ENCODE peak calls at places on chromosomes 7 and 10, in eight cellular contexts. T is GM23338; Q is CD8-positive, alpha-beta T cell; J is IMR-90; E is spleen; W is breast epithelium; M is RWPE2; P is BJ. X is an unnamed sample.
A peak's percentile ranks its signal among the peaks of the same experiment; 100 is the strongest.

GRCh38 chr10:6230335-6230734 is 27.6 kb downstream of the PFKFB3 start:
- DNase-seq in W (no peak), E (peak; percentile 32), T (no peak), M (no peak), J (no peak), Q (no peak), P (no peak), X (no peak)

GRCh38 chr7:98257701-98258100 is 5.7 kb upstream of the TECPR1 start:
- DNase-seq in P (no peak), E (no peak), W (no peak), J (no peak), T (no peak), Q (no peak), M (no peak), X (no peak)

GRCh38 chr7:150448789-150449147 is 1.7 kb upstream of the GIMAP8 start:
- DNase-seq in E (peak; percentile 95), Q (peak; percentile 84), T (peak; percentile 85), J (peak; percentile 55), W (peak; percentile 63), P (no peak), M (no peak), X (peak; percentile 85)

GRCh38 chr7:37065779-37066271 is 341.5 kb upstream of the AOAH start:
- DNase-seq in E (no peak), P (no peak), J (peak; percentile 44), Q (no peak), T (no peak), W (no peak), M (no peak), X (no peak)

GRCh38 chr7:159026271-159027047 is 118.2 kb downstream of the VIPR2 start:
- DNase-seq in E (no peak), M (no peak), Q (no peak), T (peak; percentile 17), J (no peak), W (peak; percentile 43), P (no peak), X (peak; percentile 16)

GRCh38 chr7:65980478-65981250 is 1.3 kb downstream of the GUSB start:
- DNase-seq in Q (peak; percentile 41), P (no peak), W (no peak), M (peak; percentile 55), E (peak; percentile 92), J (no peak), T (peak; percentile 9), X (peak; percentile 50)

GRCh38 chr10:33117816-33118215 is 159.8 kb upstream of the ITGB1 start:
- DNase-seq in T (no peak), J (no peak), M (no peak), E (peak; percentile 84), W (no peak), Q (peak; percentile 45), P (no peak), X (no peak)

GRCh38 chr10:52526251-52526823 is 212.3 kb downstream of the DKK1 start:
- DNase-seq in T (no peak), W (no peak), Q (no peak), E (no peak), M (no peak), P (no peak), J (peak; percentile 72), X (no peak)

GRCh38 chr7:51029586-51030230 is 247.0 kb upstream of the GRB10 start:
- DNase-seq in M (no peak), T (no peak), J (peak; percentile 92), E (no peak), P (peak; percentile 71), Q (no peak), W (no peak), X (no peak)

GRCh38 chr10:5929442-5929841 is 39.4 kb downstream of the FBH1 start:
- DNase-seq in E (no peak), T (no peak), J (no peak), W (no peak), M (no peak), P (no peak), Q (no peak), X (no peak)

GRCh38 chr10:101018600-101019439 is 12.1 kb downstream of the PDZD7 start:
- DNase-seq in P (no peak), M (no peak), T (peak; percentile 92), W (peak; percentile 68), J (peak; percentile 77), Q (peak; percentile 51), E (peak; percentile 86), X (peak; percentile 87)
- H3K4me3 ChIP-seq in P (no peak overlapping the region), M (no peak overlapping the region), T (peak overlapping the region; percentile 66), W (peak overlapping the region; percentile 40), J (no peak overlapping the region), Q (no peak overlapping the region), E (no peak overlapping the region), X (no peak overlapping the region)

GRCh38 chr10:31319602-31320178 is 674 bp downstream of the ZEB1 start:
- DNase-seq in W (no peak), P (no peak), J (no peak), T (peak; percentile 32), E (peak; percentile 90), M (no peak), Q (no peak), X (no peak)
- H3K27me3 ChIP-seq in W (peaks cover 14% of the 10 kb centered on the region), P (no peaks in the 10 kb centered on the region), J (no peaks in the 10 kb centered on the region), T (peaks cover 78% of the 10 kb centered on the region), E (peaks cover 22% of the 10 kb centered on the region), M (peaks cover 42% of the 10 kb centered on the region), Q (no peaks in the 10 kb centered on the region), X (peaks cover 10% of the 10 kb centered on the region)

DNA sequence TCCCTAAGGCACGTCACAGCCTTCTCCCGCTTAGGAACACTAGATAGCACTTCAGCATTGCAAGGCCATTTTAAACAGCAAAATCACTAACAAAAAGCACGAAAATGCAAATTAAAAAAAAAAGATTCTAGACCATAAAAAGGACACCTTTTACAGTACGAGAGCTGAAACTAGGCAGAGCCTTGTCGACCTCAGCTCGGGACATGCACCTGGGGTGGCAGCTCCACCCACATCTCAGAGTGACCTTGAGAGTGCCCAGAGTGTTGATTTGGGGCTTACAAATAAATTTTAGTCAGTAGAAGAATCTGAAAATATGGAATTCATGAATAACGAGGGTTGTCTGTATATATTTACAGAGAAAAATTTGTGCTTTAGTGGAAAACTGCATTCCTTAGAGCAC is 1.1 kb downstream of the MRPS24 start:
- DNase-seq in T (no peak), J (no peak), Q (no peak), W (no peak), P (no peak), E (peak; percentile 43), M (no peak), X (peak; percentile 40)
- H3K4me3 ChIP-seq in T (peak overlapping the region; percentile 63), J (peak overlapping the region; percentile 93), Q (no peak overlapping the region), W (peak overlapping the region; percentile 83), P (peak overlapping the region; percentile 81), E (peak overlapping the region; percentile 71), M (peak overlapping the region; percentile 47), X (peak overlapping the region; percentile 66)

GRCh38 chr10:34191399-34191798 is 623.7 kb downstream of the PARD3 start:
- DNase-seq in W (no peak), P (no peak), J (no peak), M (no peak), T (no peak), Q (no peak), E (no peak), X (no peak)

GRCh38 chr10:34196058-34196433 is 619.0 kb downstream of the PARD3 start:
- DNase-seq in Q (no peak), J (no peak), E (no peak), T (no peak), P (no peak), M (no peak), W (no peak), X (no peak)

GRCh38 chr10:34192646-34193045 is 622.5 kb downstream of the PARD3 start:
- DNase-seq in W (no peak), P (no peak), J (no peak), M (no peak), Q (no peak), E (no peak), T (no peak), X (no peak)

GRCh38 chr10:34194259-34194658 is 620.8 kb downstream of the PARD3 start:
- DNase-seq in T (no peak), W (no peak), M (no peak), E (no peak), Q (no peak), P (peak; percentile 69), J (peak; percentile 88), X (no peak)

DNA sequence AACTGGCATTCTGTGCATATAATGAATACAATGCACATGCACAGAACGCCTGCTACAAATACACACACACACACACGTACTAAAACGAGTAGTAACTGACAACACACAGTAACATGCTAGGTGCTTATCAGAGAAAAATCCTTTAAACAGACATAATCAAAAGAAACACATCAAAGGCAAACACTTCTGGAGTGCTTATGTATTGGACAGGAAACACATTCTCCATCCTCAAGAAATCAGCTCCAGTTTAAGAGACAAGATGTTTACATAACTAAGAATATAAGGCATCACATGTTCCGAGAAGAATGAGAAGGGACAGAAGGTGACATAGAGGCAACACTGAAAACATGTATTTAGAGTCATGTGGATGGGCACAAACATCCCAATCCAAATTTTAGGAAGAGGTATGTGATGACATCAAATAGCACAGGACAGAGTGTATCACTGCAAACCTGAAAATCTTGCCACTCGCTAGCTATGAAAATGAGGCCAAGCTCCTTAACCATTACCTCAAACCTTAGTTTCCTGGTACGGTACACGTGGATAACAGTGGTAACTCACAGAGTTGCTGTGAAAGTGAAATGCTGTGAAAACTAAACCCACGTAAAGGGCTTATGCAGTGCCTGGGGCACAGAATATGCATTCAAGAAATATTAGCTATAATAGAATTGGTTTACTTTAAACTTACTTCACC is 619.6 kb downstream of the PARD3 start:
- DNase-seq in Q (no peak), T (no peak), W (no peak), J (no peak), P (no peak), M (no peak), E (no peak), X (no peak)
- H3K27me3 ChIP-seq in Q (no peaks in the 10 kb centered on the region), T (no peaks in the 10 kb centered on the region), W (no peaks in the 10 kb centered on the region), J (peaks cover 2% of the 10 kb centered on the region), P (no peaks in the 10 kb centered on the region), M (no peaks in the 10 kb centered on the region), E (no peaks in the 10 kb centered on the region), X (no peaks in the 10 kb centered on the region)

DNA sequence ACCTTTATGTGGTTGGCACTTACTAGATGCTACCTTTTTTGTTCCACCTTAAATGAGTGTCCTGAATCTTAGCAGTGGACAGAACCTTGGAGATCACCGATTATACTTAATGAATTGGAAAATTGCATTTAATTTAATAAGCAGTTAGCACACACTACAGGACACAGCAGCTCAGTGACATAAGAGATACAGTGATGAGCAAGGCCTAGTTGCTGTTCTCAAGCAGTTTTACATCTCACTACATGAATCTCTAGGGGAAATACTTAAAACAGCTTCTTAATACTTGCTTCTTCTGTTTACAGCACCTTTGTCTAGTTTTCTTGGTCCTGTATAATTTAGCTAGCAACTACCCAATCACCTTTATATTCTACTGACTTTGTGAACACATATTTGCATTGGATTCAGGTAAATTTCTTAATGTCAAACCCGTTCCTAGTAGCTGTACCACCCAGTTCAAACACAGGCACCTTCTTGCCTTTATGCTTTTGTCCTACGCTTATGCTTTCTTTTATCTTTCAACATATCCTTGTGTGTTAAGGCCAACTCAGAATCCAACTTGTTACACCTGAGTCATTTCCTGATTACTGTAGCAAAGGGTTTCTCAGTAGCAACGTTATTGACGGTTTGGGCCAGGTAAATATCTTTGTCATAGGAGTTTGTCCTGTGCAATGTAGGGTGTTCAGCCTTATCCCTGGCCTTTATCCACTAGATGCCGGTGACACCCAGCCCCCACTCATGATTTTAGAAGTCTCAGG is 1.8 kb downstream of the STAM start:
- DNase-seq in E (no peak), P (no peak), J (peak; percentile 18), Q (no peak), M (no peak), W (no peak), T (no peak), X (no peak)
- H3K4me3 ChIP-seq in E (no peak overlapping the region), P (peak overlapping the region; percentile 18), J (peak overlapping the region; percentile 83), Q (peak overlapping the region; percentile 17), M (peak overlapping the region; percentile 66), W (peak overlapping the region; percentile 73), T (peak overlapping the region; percentile 90), X (no peak overlapping the region)